ENCODE peak calls at places on chromosomes 16 and 17, in five cellular contexts. B, A, F, H and G are unnamed samples.

GRCh38 chr17:58411408-58411894 is 5.9 kb downstream of the RNF43 start:
- DNase-seq in F (no peak), H (no peak), B (no peak), A (no peak), G (no peak)

GRCh38 chr17:7478276-7479138 is 924 bp downstream of the ZBTB4 start:
- DNase-seq in H (peak; percentile 71), A (no peak), F (no peak), B (peak; percentile 67), G (peak; percentile 13)

GRCh38 chr16:67199011-67199807 is at the start of gene ELMO3:
- DNase-seq in H (no peak), B (no peak), A (no peak), F (no peak), G (no peak)

GRCh38 chr16:12819126-12820117 is 15.7 kb upstream of the CPPED1 start:
- DNase-seq in A (peak; percentile 5), H (peak; percentile 79), F (no peak), B (peak; percentile 57), G (peak; percentile 63)

GRCh38 chr17:80036715-80037477 is 454 bp downstream of the CCDC40 start:
- DNase-seq in A (peak; percentile 50), H (no peak), F (no peak), B (peak; percentile 27), G (peak; percentile 30)

GRCh38 chr17:43683928-43684653 is 22.4 kb upstream of the MEOX1 start:
- DNase-seq in A (no peak), F (no peak), B (no peak), H (no peak), G (no peak)

GRCh38 chr17:83193336-83194188 is 114.2 kb downstream of the METRNL start:
- DNase-seq in H (peak; percentile 48), A (no peak), F (no peak), B (no peak), G (peak; percentile 66)

GRCh38 chr16:8631818-8632217 is 10.3 kb downstream of the METTL22 start:
- DNase-seq in A (no peak), H (no peak), F (no peak), B (no peak), G (no peak)

GRCh38 chr17:1073241-1073962 is 76.5 kb downstream of the TIMM22 start:
- DNase-seq in B (no peak), H (no peak), F (no peak), A (no peak), G (no peak)

GRCh38 chr16:68259421-68259820 is 4.9 kb upstream of the SLC7A6 start:
- DNase-seq in A (no peak), H (peak; percentile 57), F (no peak), B (no peak), G (no peak)

GRCh38 chr16:3937066-3937875 is 56.8 kb upstream of the CREBBP start:
- DNase-seq in H (no peak), A (no peak), B (no peak), F (no peak), G (no peak)

GRCh38 chr17:81917565-81918332 is at the start of gene SIRT7:
- DNase-seq in A (no peak), H (peak; percentile 86), F (no peak), B (peak; percentile 78), G (peak; percentile 89)

GRCh38 chr16:28193530-28194423 is 18.0 kb downstream of the XPO6 start:
- DNase-seq in B (peak; percentile 23), A (no peak), H (no peak), F (no peak), G (peak; percentile 43)

GRCh38 chr16:5979905-5980550 is 882.4 kb upstream of the EEF2KMT start:
- DNase-seq in B (no peak), H (no peak), A (no peak), F (no peak), G (no peak)